ENCODE peak calls at places on chromosomes 6 and 20, in ten cellular contexts. K is ovary, J is hepatocyte, R is ascending aorta, T is uterus, X is upper lobe of right lung, M is cardiac muscle cell, P is lung, Z is GM23338, Y is Karpas-422. F is an unnamed sample.
A peak's percentile ranks its signal among the peaks of the same experiment; 100 is the strongest.

GRCh38 chr6:125781307-125781868 is 9.4 kb upstream of the NCOA7 start:
- DNase-seq in K (no peak), J (no peak), R (no peak), T (no peak), X (no peak), M (peak; percentile 30), P (no peak), Z (peak; percentile 22), Y (peak; percentile 75), F (no peak)

GRCh38 chr6:1792989-1793388 is 183.3 kb downstream of the FOXC1 start:
- DNase-seq in K (no peak), J (no peak), R (no peak), T (no peak), X (no peak), M (no peak), P (no peak), Z (peak; percentile 73), Y (peak; percentile 63), F (no peak)

GRCh38 chr6:113786168-113786567 is 71.0 kb upstream of the MARCKS start:
- DNase-seq in K (no peak), J (peak; percentile 42), R (no peak), T (no peak), X (no peak), M (no peak), P (no peak), Z (no peak), Y (no peak), F (no peak)

GRCh38 chr6:158027590-158028285 is 46.1 kb downstream of the SYNJ2 start:
- DNase-seq in K (peak; percentile 40), J (peak; percentile 3), R (no peak), T (peak; percentile 50), X (peak; percentile 57), M (no peak), P (no peak), Z (no peak), Y (no peak), F (no peak)

GRCh38 chr20:39013662-39014109 is 51.5 kb downstream of the DHX35 start:
- DNase-seq in K (no peak), J (no peak), R (no peak), T (no peak), X (no peak), M (no peak), P (no peak), Z (no peak), Y (no peak), F (no peak)

GRCh38 chr20:31820228-31820627 is 1.1 kb downstream of the MYLK2 start:
- DNase-seq in K (no peak), J (no peak), R (no peak), T (no peak), X (peak; percentile 41), M (no peak), P (no peak), Z (no peak), Y (no peak), F (no peak)

GRCh38 chr20:4897600-4897999 is 103.7 kb downstream of the SLC23A2 start:
- DNase-seq in K (no peak), J (no peak), R (no peak), T (no peak), X (no peak), M (no peak), P (no peak), Z (no peak), Y (no peak), F (no peak)

GRCh38 chr20:21503345-21503744 is 10.5 kb downstream of the NKX2-2 start:
- DNase-seq in K (no peak), J (no peak), R (no peak), T (no peak), X (no peak), M (peak; percentile 37), P (no peak), Z (no peak), Y (no peak), F (no peak)

GRCh38 chr6:52389626-52390360 is 27.8 kb downstream of the PAQR8 start:
- DNase-seq in K (no peak), J (peak; percentile 61), R (no peak), T (no peak), X (peak; percentile 70), M (peak; percentile 43), P (peak; percentile 53), Z (no peak), Y (no peak), F (no peak)

GRCh38 chr6:168133186-168133585 is 54.2 kb upstream of the FRMD1 start:
- DNase-seq in K (peak; percentile 79), J (peak; percentile 56), R (peak; percentile 64), T (peak; percentile 53), X (no peak), M (peak; percentile 78), P (no peak), Z (no peak), Y (no peak), F (peak; percentile 18)

GRCh38 chr20:18837710-18838109 is 24.1 kb downstream of the SCP2D1 start:
- DNase-seq in K (no peak), J (peak; percentile 21), R (no peak), T (no peak), X (no peak), M (no peak), P (no peak), Z (no peak), Y (no peak), F (no peak)

GRCh38 chr6:137798261-137798660 is 68.8 kb upstream of the TNFAIP3 start:
- DNase-seq in K (no peak), J (no peak), R (no peak), T (no peak), X (no peak), M (no peak), P (no peak), Z (no peak), Y (no peak), F (no peak)

GRCh38 chr20:57048027-57048869 is 218.2 kb downstream of the BMP7 start:
- DNase-seq in K (no peak), J (peak; percentile 59), R (no peak), T (no peak), X (peak; percentile 63), M (peak; percentile 40), P (no peak), Z (peak; percentile 76), Y (peak; percentile 81), F (no peak)

GRCh38 chr6:154157706-154158105 is 118.7 kb downstream of the OPRM1 start:
- DNase-seq in K (no peak), J (no peak), R (no peak), T (no peak), X (no peak), M (no peak), P (no peak), Z (no peak), Y (no peak), F (no peak)

GRCh38 chr20:43925786-43926185 is 11.1 kb downstream of the TOX2 start:
- DNase-seq in K (no peak), J (no peak), R (no peak), T (no peak), X (peak; percentile 61), M (peak; percentile 64), P (no peak), Z (no peak), Y (peak; percentile 84), F (peak; percentile 66)

GRCh38 chr6:2630362-2630761 is 120.4 kb downstream of the MYLK4 start:
- DNase-seq in K (peak; percentile 64), J (peak; percentile 72), R (peak; percentile 90), T (no peak), X (no peak), M (peak; percentile 93), P (no peak), Z (no peak), Y (no peak), F (peak; percentile 70)

GRCh38 chr6:151069641-151070040 is 170.1 kb upstream of the AKAP12 start:
- DNase-seq in K (no peak), J (no peak), R (no peak), T (peak; percentile 13), X (no peak), M (no peak), P (no peak), Z (no peak), Y (no peak), F (no peak)
- H3K27ac ChIP-seq in K (peak overlapping the region; percentile 77), J (no peak overlapping the region), R (peak overlapping the region; percentile 73), T (peak overlapping the region; percentile 89), X (peak overlapping the region; percentile 33), M (peak overlapping the region; percentile 48), P (no peak overlapping the region), Z (no peak overlapping the region), Y (no peak overlapping the region), F (peak overlapping the region; percentile 92)

DNA sequence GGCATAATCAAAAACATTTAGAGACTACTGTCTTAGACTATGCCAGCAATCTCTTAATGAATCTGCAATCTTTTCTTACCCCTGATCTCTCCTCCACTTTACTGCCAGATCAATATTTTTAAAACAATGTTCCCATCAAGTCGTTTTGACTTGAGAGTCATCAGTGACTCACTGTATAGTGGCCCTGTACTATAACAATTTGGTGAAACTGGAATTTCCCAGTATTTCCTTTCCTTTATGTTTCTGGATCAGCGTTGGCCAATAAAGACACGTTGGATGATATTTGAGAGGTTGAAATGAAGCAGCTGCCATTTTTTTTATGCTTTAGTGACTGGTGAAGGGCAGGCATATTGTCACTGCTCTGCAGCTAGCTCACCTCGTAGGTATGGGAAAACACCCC is 10.1 kb upstream of the SMIM13 start:
- DNase-seq in K (no peak), J (no peak), R (no peak), T (no peak), X (no peak), M (peak; percentile 36), P (no peak), Z (no peak), Y (no peak), F (no peak)
- H3K36me3 ChIP-seq in K (no peaks in the 10 kb centered on the region), J (no peaks in the 10 kb centered on the region), R (no peaks in the 10 kb centered on the region), T (no peaks in the 10 kb centered on the region), X (no peaks in the 10 kb centered on the region), M (no peaks in the 10 kb centered on the region), P (no peaks in the 10 kb centered on the region), Z (no peaks in the 10 kb centered on the region), Y (no peaks in the 10 kb centered on the region), F (no peaks in the 10 kb centered on the region)

DNA sequence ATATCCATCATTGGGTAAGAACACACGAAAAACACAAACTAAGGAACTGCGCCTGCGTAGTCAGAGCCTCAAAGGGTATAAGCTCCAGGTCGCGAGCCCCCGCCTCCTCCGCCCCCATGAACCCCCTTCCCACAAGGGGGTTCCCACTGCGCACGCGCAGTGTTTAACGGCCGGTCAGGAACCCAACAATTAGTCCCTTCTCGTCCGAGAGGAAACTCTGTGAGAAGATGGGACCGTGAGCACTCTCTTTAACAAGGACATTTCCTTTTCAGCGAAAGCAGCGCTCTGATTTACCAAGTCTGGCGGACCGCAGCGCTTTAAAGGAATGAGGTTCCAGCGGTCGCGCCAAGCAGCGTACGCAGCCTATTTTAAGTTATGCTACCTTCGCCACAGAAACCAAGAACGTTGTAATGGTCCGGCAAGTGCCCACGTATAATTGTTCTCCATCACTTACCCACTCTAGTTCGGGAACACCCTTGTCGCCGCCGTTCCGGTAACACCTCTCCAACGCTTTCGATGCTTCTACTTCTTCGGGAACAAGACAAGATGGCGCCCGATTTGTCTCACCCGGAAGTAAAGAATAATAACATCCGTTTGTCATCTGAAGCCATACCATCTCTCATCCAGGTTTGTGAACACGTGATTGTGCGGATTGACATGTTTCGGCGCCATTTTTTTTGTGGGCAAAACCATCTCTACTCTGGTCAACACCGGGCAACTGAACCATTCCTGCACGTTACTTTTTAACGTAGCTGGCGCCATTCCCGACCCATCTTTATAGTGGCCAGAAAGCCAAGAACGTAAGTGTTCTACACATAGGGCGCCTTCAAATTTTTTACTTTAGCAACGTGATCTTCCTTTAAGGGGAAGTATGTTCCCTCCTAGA is at the start of gene PNISR:
- DNase-seq in K (peak; percentile 89), J (peak; percentile 97), R (peak; percentile 97), T (peak; percentile 88), X (peak; percentile 92), M (peak; percentile 99), P (peak; percentile 93), Z (peak; percentile 99), Y (peak; percentile 98), F (peak; percentile 91)
- H3K4me1 ChIP-seq in K (peaks cover 12% of the 10 kb centered on the region), J (peaks cover 21% of the 10 kb centered on the region), R (peaks cover 5% of the 10 kb centered on the region), T (peaks cover 29% of the 10 kb centered on the region), X (peaks cover 51% of the 10 kb centered on the region), M (peaks cover 12% of the 10 kb centered on the region), P (peaks cover 35% of the 10 kb centered on the region), Z (peaks cover 44% of the 10 kb centered on the region), Y (peaks cover 63% of the 10 kb centered on the region), F (peaks cover 15% of the 10 kb centered on the region)

GRCh38 chr6:77124604-77125003 is 338.7 kb downstream of the HTR1B start:
- DNase-seq in K (no peak), J (peak; percentile 6), R (no peak), T (no peak), X (no peak), M (peak; percentile 6), P (no peak), Z (no peak), Y (no peak), F (no peak)
- H3K27ac ChIP-seq in K (no peak overlapping the region), J (no peak overlapping the region), R (no peak overlapping the region), T (no peak overlapping the region), X (no peak overlapping the region), M (no peak overlapping the region), P (no peak overlapping the region), Z (no peak overlapping the region), Y (no peak overlapping the region), F (no peak overlapping the region)

F was measured in SJSA1.